ENCODE peak calls at places on chromosomes 3 and 15, in four cellular contexts. E is transverse colon; G is tibial artery; A is CD8-positive, alpha-beta memory T cell. P is an unnamed sample.

GRCh38 chr3:33358172-33358781 is 81.0 kb downstream of the FBXL2 start:
- DNase-seq in E (no peak), A (no peak), G (no peak), P (no peak)

GRCh38 chr3:170321326-170322034 is 36.0 kb upstream of the SKIL start:
- DNase-seq in A (no peak), G (no peak), E (no peak), P (no peak)

GRCh38 chr3:114850913-114851312 is 296.2 kb downstream of the ZBTB20 start:
- DNase-seq in E (no peak), A (no peak), G (no peak), P (no peak)

GRCh38 chr15:31337352-31338031 is 10.9 kb downstream of the KLF13 start:
- DNase-seq in A (no peak), E (no peak), G (no peak), P (no peak)

GRCh38 chr3:69934398-69934797 is 65.1 kb upstream of the SAMMSON start:
- DNase-seq in A (no peak), G (no peak), E (no peak), P (no peak)

GRCh38 chr3:37624276-37624675 is 237.4 kb upstream of the CTDSPL start:
- DNase-seq in E (no peak), A (no peak), G (no peak), P (no peak)

GRCh38 chr3:55449527-55449926 is 37.6 kb downstream of the WNT5A start:
- DNase-seq in G (no peak), E (no peak), A (no peak), P (no peak)

GRCh38 chr3:177041021-177041729 is 156.1 kb downstream of the TBL1XR1 start:
- DNase-seq in A (no peak), E (no peak), G (peak), P (peak)

GRCh38 chr3:196080997-196081833 is 675 bp downstream of the TFRC start:
- DNase-seq in G (peak), E (peak), A (peak), P (peak)

GRCh38 chr3:101963902-101964362 is 114.6 kb downstream of the NFKBIZ start:
- DNase-seq in G (no peak), E (no peak), A (no peak), P (no peak)

GRCh38 chr3:107432013-107432515 is 54.8 kb downstream of the CCDC54 start:
- DNase-seq in E (peak), G (no peak), A (no peak), P (peak)

GRCh38 chr3:141930801-141931200 is 54.4 kb downstream of the ATP1B3 start:
- DNase-seq in E (no peak), A (no peak), G (no peak), P (no peak)

GRCh38 chr3:36560685-36561084 is 180.4 kb downstream of the STAC start:
- DNase-seq in E (no peak), G (no peak), A (no peak), P (no peak)

GRCh38 chr15:61367953-61368352 is 138.9 kb upstream of the RORA start:
- DNase-seq in A (no peak), G (no peak), E (no peak), P (no peak)

GRCh38 chr3:59127071-59127470 is 77.2 kb upstream of the CFAP20DC start:
- DNase-seq in E (no peak), G (no peak), A (no peak), P (no peak)

GRCh38 chr3:73449774-73450173 is 175.0 kb downstream of the PDZRN3 start:
- DNase-seq in A (no peak), G (no peak), E (no peak), P (no peak)

GRCh38 chr3:126466886-126467610 is 8.6 kb downstream of the ZXDC start:
- DNase-seq in G (peak), A (no peak), E (no peak), P (no peak)

GRCh38 chr3:65761890-65762605 is 276.7 kb downstream of the MAGI1 start:
- DNase-seq in E (no peak), G (no peak), A (no peak), P (no peak)

GRCh38 chr15:95937128-95937528 is 393.4 kb upstream of the NR2F2 start:
- DNase-seq in A (no peak), E (no peak), G (no peak), P (no peak)

DNA sequence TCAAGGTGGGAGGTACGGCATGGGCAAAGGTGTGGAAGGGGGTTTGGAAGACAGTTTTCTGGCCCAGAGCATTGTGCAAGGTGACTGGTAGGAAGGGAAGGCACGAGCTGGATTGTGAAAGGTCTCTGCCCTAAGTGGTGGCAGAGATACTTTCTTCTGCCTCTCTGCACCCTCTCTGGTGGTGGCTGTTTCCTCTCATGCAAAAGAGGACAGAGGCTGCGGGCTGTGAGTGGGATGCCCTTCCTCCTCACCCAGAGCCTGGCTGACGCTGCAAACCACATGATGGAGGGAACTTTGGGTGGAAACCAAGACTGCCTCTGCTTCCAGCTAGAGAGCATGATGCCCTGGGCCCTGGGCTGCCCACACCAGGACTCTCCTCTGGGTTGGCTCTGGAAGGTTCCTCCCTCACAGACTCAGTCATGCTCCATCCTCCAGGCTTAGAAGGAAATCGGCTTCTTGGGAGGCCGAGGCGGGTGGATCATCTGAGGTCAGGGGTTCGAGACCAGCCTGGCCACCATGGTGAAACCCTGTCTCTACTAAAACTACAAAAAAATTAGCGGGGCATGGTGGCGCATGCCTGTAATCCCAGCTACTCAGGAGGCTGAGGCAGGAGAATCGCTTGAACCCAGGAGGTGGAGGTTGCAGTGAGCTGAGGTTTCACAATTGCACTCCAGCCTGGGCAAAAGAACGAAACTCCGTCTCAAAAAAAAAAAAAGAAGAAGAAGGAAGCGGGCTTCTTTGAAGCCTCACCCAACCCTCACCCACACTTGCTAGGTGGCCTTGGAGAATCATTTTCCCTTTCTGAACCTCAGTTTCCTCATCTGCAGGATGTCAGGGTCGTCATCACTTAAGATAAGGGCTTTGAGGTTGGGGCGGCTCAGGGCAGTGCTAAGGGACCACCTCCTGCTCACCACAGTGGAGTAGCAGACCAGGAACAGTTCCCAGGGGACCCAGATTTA is 8.3 kb downstream of the PSTPIP1 start:
- DNase-seq in G (peak), E (peak), A (peak), P (no peak)
- H3K27ac ChIP-seq in G (no peak), E (peak), A (peak), P (no peak)

GRCh38 chr3:14730703-14731102 is 55.8 kb downstream of the C3orf20 start:
- DNase-seq in E (no peak), G (no peak), A (no peak), P (no peak)

GRCh38 chr3:14728113-14728512 is 53.2 kb downstream of the C3orf20 start:
- DNase-seq in G (no peak), E (no peak), A (no peak), P (no peak)

GRCh38 chr3:14725015-14725431 is 50.1 kb downstream of the C3orf20 start:
- DNase-seq in E (peak), G (no peak), A (no peak), P (no peak)

GRCh38 chr3:14721126-14721864 is 46.4 kb downstream of the C3orf20 start:
- DNase-seq in G (no peak), E (no peak), A (no peak), P (no peak)

GRCh38 chr3:14725564-14726420 is 50.9 kb downstream of the C3orf20 start:
- DNase-seq in E (peak), A (no peak), G (no peak), P (peak)
- H3K27ac ChIP-seq in E (peak), A (no peak), G (peak), P (no peak)

DNA sequence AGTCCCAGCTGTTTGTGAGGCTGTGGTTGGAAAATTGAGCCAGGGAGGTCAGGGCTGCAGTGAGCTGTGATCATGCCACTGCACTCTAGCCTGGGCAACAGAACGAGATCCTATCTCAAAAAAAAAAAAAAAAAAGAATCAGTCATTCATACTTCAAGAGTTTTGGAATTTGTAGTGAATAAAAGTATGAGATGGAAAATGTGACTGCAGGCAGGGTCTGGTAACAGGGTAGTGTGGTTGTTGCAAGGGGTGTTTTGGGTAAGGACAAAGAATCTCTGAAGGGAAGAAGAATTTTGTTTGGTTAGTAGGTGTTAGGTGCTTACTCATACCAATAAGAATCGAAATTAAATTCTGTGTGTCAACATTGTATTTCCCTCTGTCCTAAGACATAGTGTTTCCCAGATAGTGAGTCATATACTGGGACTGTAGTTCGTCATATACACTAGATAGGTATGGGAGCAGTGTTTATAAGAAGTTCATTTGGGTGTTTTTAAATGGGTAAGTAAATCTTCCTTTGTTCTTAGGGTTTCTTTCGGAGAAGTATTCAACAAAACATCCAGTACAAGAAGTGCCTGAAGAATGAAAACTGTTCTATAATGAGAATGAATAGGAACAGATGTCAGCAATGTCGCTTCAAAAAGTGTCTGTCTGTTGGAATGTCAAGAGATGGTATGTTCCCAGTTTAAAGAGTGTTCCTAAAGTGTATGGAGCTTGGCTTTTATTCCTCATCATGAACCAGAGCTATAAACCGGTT is 14.2 kb downstream of the NR1D2 start:
- DNase-seq in G (no peak), E (no peak), A (no peak), P (no peak)
- H3K27ac ChIP-seq in G (peak), E (peak), A (no peak), P (no peak)

GRCh38 chr15:92653836-92654524 is 1.6 kb downstream of the FAM174B start:
- DNase-seq in E (peak), A (no peak), G (no peak), P (peak)
- H3K27ac ChIP-seq in E (peak), A (no peak), G (no peak), P (peak)

DNA sequence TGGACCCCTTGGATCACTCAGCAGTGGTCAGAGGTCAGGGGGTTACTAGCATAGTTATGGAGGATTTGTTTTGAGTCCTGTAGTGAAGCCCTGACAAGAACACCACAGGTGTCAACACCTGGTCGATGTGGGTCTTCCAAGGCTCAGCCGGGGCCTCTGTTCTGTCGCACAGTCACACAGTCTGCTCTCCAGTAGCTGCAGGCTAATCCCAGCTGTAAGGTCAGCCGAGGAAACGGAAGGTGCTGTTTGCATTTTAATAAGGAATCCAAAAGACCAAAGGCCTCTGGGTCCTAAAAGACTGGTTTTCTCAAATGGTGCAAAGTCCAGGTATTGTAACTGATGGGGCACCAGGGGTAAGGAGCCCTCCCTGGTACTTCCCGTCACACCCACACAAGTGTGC is 71.7 kb downstream of the RPLP1 start:
- DNase-seq in A (no peak), G (no peak), E (peak), P (no peak)
- H3K27ac ChIP-seq in A (no peak), G (no peak), E (peak), P (no peak)

GRCh38 chr15:74664028-74664616 is 31.7 kb downstream of the EDC3 start:
- DNase-seq in G (no peak), A (no peak), E (peak), P (peak)
- H3K27ac ChIP-seq in G (peak), A (no peak), E (peak), P (peak)

DNA sequence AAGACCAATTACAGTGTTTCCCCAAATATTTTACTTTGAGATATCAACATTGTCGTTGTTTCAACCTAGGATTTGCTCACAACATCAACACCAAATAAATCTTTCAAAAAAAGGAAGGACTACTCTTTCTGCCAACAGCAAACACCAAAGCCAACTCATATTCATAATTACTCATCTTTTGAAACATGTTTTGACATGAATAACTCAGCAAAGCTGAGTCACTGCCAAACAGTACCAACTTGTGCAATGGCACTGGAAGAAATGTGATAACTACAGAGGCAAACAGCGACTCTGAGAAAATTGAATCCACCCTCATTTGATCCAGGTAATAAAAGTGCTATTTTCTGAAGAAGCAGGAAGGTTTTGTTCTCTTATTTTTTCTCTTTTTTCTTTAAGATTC is 67.2 kb downstream of the PEX5L start:
- DNase-seq in G (no peak), A (no peak), E (no peak), P (no peak)
- H3K27ac ChIP-seq in G (no peak), A (no peak), E (no peak), P (no peak)

GRCh38 chr15:27235161-27235560 is 264.2 kb downstream of the GABRG3 start:
- DNase-seq in G (no peak), E (no peak), A (no peak), P (no peak)
- H3K27ac ChIP-seq in G (no peak), E (no peak), A (no peak), P (no peak)

GRCh38 chr3:138355071-138355470 is 6.7 kb downstream of the MRAS start:
- DNase-seq in A (no peak), E (no peak), G (no peak), P (no peak)
- H3K27ac ChIP-seq in A (no peak), E (no peak), G (no peak), P (no peak)

P was measured in thyroid gland.